ENCODE peak calls at places on chromosomes 4 and X, in five cellular contexts. C, N, F, Q and G are unnamed samples.
A peak's percentile ranks its signal among the peaks of the same experiment; 100 is the strongest.

GRCh38 chrX:56288607-56289006 is 56.5 kb downstream of the KLF8 start:
- DNase-seq in F (no peak), Q (no peak), C (no peak), N (no peak), G (no peak)

GRCh38 chr4:11748169-11748872 is 319.6 kb upstream of the HS3ST1 start:
- DNase-seq in C (no peak), Q (peak; percentile 82), N (peak; percentile 92), F (no peak), G (peak; percentile 59)

GRCh38 chr4:75841641-75842520 is 60.4 kb downstream of the PPEF2 start:
- DNase-seq in F (no peak), C (no peak), N (peak; percentile 22), Q (no peak), G (no peak)

GRCh38 chrX:19611636-19612376 is 96.5 kb upstream of the MAP3K15 start:
- DNase-seq in C (no peak), F (no peak), N (no peak), Q (no peak), G (no peak)

GRCh38 chrX:71532078-71532752 is 689 bp upstream of the OGT start:
- DNase-seq in Q (peak; percentile 55), F (no peak), N (peak; percentile 53), C (no peak), G (no peak)

GRCh38 chr4:113537183-113537977 is 224.2 kb downstream of the CAMK2D start:
- DNase-seq in C (no peak), N (no peak), F (no peak), Q (no peak), G (no peak)

GRCh38 chrX:18582910-18583493 is 88.9 kb downstream of the RS1 start:
- DNase-seq in C (no peak), Q (no peak), F (no peak), N (peak; percentile 5), G (no peak)

GRCh38 chrX:47233333-47234113 is 714 bp downstream of the USP11 start:
- DNase-seq in Q (peak; percentile 95), C (peak; percentile 82), N (peak; percentile 98), F (peak; percentile 97), G (peak; percentile 93)

GRCh38 chrX:154093965-154094364 is 3.6 kb downstream of the MECP2 start:
- DNase-seq in Q (no peak), F (no peak), N (no peak), C (no peak), G (no peak)

GRCh38 chr4:55036405-55036804 is 89.0 kb downstream of the KDR start:
- DNase-seq in C (no peak), N (no peak), F (no peak), Q (peak; percentile 28), G (no peak)

GRCh38 chrX:14529288-14529989 is at the start of gene GLRA2:
- DNase-seq in N (peak; percentile 25), F (no peak), C (no peak), Q (peak; percentile 11), G (no peak)

GRCh38 chrX:68332156-68332823 is 101.0 kb downstream of the OPHN1 start:
- DNase-seq in N (peak; percentile 13), F (no peak), C (no peak), Q (no peak), G (no peak)

GRCh38 chrX:111411591-111412371 is at the start of gene DCX:
- DNase-seq in Q (no peak), N (no peak), F (no peak), C (no peak), G (no peak)

GRCh38 chrX:150365051-150365952 is 2.2 kb downstream of the MAMLD1 start:
- DNase-seq in C (no peak), N (peak; percentile 56), F (peak; percentile 80), Q (peak; percentile 42), G (no peak)

GRCh38 chr4:131302108-131302507 is 1847.0 kb upstream of the PCDH10 start:
- DNase-seq in N (no peak), Q (no peak), F (no peak), C (no peak), G (no peak)

GRCh38 chrX:132837126-132837525 is 121.3 kb downstream of the HS6ST2 start:
- DNase-seq in C (no peak), Q (peak; percentile 19), F (no peak), N (peak; percentile 74), G (no peak)

GRCh38 chr4:46258436-46258835 is 131.5 kb downstream of the GABRA2 start:
- DNase-seq in F (no peak), Q (no peak), N (no peak), C (no peak), G (no peak)

GRCh38 chrX:141724186-141724585 is 25.6 kb upstream of the SPANXD start:
- DNase-seq in C (no peak), N (no peak), F (no peak), Q (no peak), G (no peak)

GRCh38 chr4:4254179-4254578 is 6.2 kb upstream of the TMEM128 start:
- DNase-seq in F (peak; percentile 59), C (no peak), Q (no peak), N (no peak), G (no peak)

GRCh38 chrX:106791495-106791894 is 11.0 kb upstream of the TBC1D8B start:
- DNase-seq in C (no peak), F (no peak), Q (no peak), N (no peak), G (no peak)

GRCh38 chr4:15755321-15755750 is 22.8 kb upstream of the CD38 start:
- DNase-seq in C (no peak), F (no peak), Q (peak; percentile 69), N (peak; percentile 64), G (peak; percentile 21)

GRCh38 chr4:42654606-42655005 is 2.3 kb downstream of the ATP8A1 start:
- DNase-seq in N (peak; percentile 79), C (no peak), Q (peak; percentile 63), F (peak; percentile 65), G (peak; percentile 4)

GRCh38 chr4:155891058-155891457 is 12.4 kb upstream of the TDO2 start:
- DNase-seq in Q (no peak), F (no peak), C (no peak), N (no peak), G (no peak)

GRCh38 chrX:291411-291901 is 10.3 kb downstream of the PLCXD1 start:
- DNase-seq in Q (no peak), C (no peak), F (peak; percentile 60), N (no peak), G (no peak)

GRCh38 chr4:147732516-147733193 is 767 bp downstream of the ARHGAP10 start:
- DNase-seq in C (no peak), Q (peak; percentile 51), N (peak; percentile 47), F (peak; percentile 71), G (no peak)

GRCh38 chr4:147736458-147736857 is 4.6 kb downstream of the ARHGAP10 start:
- DNase-seq in N (peak; percentile 78), C (no peak), Q (peak; percentile 66), F (no peak), G (no peak)

GRCh38 chr4:147733614-147734344 is 1.9 kb downstream of the ARHGAP10 start:
- DNase-seq in C (no peak), F (no peak), Q (peak; percentile 46), N (peak; percentile 31), G (no peak)

GRCh38 chr4:147735413-147736301 is 3.8 kb downstream of the ARHGAP10 start:
- DNase-seq in F (no peak), Q (no peak), C (no peak), N (no peak), G (no peak)

GRCh38 chr4:147734496-147734895 is 2.6 kb downstream of the ARHGAP10 start:
- DNase-seq in N (no peak), Q (no peak), F (no peak), C (no peak), G (no peak)
- H3K4me3 ChIP-seq in N (peak overlapping the region; percentile 1), Q (no peak overlapping the region), F (peak overlapping the region; percentile 80), C (peak overlapping the region; percentile 82), G (peak overlapping the region; percentile 73)

GRCh38 chrX:102517331-102517730 is 792 bp upstream of the TMSB15A start:
- DNase-seq in N (peak; percentile 22), Q (peak; percentile 6), C (no peak), F (no peak), G (no peak)
- H3K4me3 ChIP-seq in N (no peak overlapping the region), Q (no peak overlapping the region), C (no peak overlapping the region), F (peak overlapping the region; percentile 64), G (no peak overlapping the region)

GRCh38 chr4:47840291-47840690 is 2.4 kb upstream of the CORIN start:
- DNase-seq in N (no peak), C (no peak), Q (no peak), F (no peak), G (no peak)

GRCh38 chr4:47839259-47839658 is 1.4 kb upstream of the CORIN start:
- DNase-seq in F (no peak), N (peak; percentile 54), Q (peak; percentile 20), C (no peak), G (no peak)

GRCh38 chr4:47836655-47837581 is 949 bp downstream of the CORIN start:
- DNase-seq in F (peak; percentile 86), C (peak; percentile 1), N (peak; percentile 84), Q (peak; percentile 78), G (peak; percentile 60)

GRCh38 chr4:47837582-47838294 is at the start of gene CORIN:
- DNase-seq in F (no peak), C (no peak), Q (no peak), N (no peak), G (no peak)

DNA sequence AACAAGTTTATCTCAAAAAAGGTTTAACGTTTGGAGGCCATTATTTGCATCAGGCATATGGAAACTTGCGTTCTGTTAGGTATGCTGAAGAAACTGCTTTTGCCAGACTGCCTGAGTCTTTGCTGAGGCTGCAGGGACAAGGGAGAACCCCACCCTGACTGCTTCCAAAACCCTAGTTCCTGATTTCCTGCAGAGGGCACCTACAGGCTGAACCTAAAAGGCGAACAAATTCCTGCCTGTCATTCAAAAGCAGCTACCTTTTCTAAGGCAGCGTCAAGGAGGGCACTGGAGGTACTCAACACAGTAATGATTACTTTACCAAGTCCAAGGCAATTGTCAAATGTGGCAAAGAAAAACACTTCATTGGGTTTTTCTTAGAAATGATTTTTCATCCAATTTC is 578 bp upstream of the CORIN start:
- DNase-seq in C (no peak), Q (no peak), N (no peak), F (no peak), G (no peak)
- H3K4me3 ChIP-seq in C (no peak overlapping the region), Q (no peak overlapping the region), N (no peak overlapping the region), F (no peak overlapping the region), G (no peak overlapping the region)

DNA sequence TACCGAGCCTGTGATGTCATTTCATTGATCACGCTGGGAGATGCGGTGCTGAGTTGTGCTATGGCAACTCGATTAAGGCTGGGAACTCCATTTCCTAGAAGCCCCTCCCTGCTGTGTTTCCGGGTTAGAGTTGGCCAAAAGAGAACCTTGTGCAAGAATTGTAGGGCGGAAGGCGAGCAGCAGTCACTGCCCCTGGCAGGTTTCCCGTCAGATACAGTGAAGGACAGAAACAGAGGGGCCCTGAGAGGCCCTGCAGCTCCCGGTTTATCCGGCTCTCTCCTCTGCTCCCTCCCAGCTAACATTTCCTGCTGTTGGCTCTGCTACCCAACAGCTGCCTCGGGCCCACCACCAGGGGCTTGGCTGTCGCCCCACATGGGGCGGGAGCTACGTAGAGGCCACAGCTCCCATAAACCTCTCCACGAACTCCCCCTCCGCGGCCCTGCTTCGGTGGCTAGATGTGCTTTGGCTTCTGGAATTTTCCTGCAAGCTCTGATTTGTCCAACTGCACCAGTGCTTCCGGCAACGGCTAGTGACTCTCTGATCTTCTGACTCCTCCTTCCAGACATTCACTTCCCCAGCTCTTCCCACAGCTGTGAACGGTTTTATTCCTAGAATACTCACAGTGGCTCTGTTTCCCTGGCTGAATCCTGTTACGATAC is 74.9 kb upstream of the USP9X start:
- DNase-seq in C (peak; percentile 10), N (peak; percentile 86), Q (peak; percentile 75), F (peak; percentile 88), G (peak; percentile 63)
- H3K4me3 ChIP-seq in C (peak overlapping the region; percentile 60), N (no peak overlapping the region), Q (peak overlapping the region; percentile 35), F (peak overlapping the region; percentile 58), G (peak overlapping the region; percentile 41)